ENCODE peak calls at places on chromosomes 6 and 20, in five cellular contexts. A is HCEC 1CT; F is stimulated activated CD8-positive, alpha-beta memory T cell treated with anti-CD3 and anti-CD28 coated beads, Interleukin-7, amount 100 ng/mL, for 24 hours; B is stimulated activated CD4-positive, alpha-beta T cell treated with anti-CD3 and anti-CD28 coated beads, Interleukin-12 subunit alpha, Interleukin-12 subunit beta, amount 100 ng/mL, for 4 hours; P is ACHN. G is an unnamed sample.

GRCh38 chr6:155130161-155130853 is 133.5 kb upstream of the CLDN20 start:
- DNase-seq in A (no peak), F (no peak), B (no peak), P (no peak), G (no peak)

GRCh38 chr6:37456126-37456525 is 23.1 kb downstream of the CMTR1 start:
- DNase-seq in A (peak; percentile 94), F (no peak), B (no peak), P (no peak), G (no peak)

GRCh38 chr6:72616406-72617015 is 5.4 kb upstream of the KCNQ5 start:
- DNase-seq in A (peak; percentile 59), F (no peak), B (no peak), P (peak; percentile 49), G (no peak)

GRCh38 chr6:30322527-30323501 is 3.9 kb upstream of the TRIM39 start:
- DNase-seq in A (peak; percentile 83), F (no peak), B (peak; percentile 14), P (no peak), G (no peak)

GRCh38 chr6:33093857-33094256 is 18.1 kb downstream of the HLA-DPB1 start:
- DNase-seq in A (no peak), F (no peak), B (no peak), P (no peak), G (no peak)

GRCh38 chr6:165847407-165848098 is 184.5 kb upstream of the PDE10A start:
- DNase-seq in A (no peak), F (no peak), B (no peak), P (no peak), G (no peak)

GRCh38 chr20:2946988-2947961 is 74.0 kb downstream of the PTPRA start:
- DNase-seq in A (no peak), F (no peak), B (no peak), P (no peak), G (no peak)

GRCh38 chr6:105619971-105620741 is 217.3 kb upstream of the PREP start:
- DNase-seq in A (no peak), F (no peak), B (no peak), P (no peak), G (no peak)

GRCh38 chr6:105263685-105264298 is 84.0 kb upstream of the POPDC3 start:
- DNase-seq in A (no peak), F (no peak), B (no peak), P (no peak), G (no peak)

GRCh38 chr6:134722996-134723871 is 226.7 kb downstream of the ALDH8A1 start:
- DNase-seq in A (peak; percentile 23), F (no peak), B (no peak), P (peak; percentile 7), G (no peak)

GRCh38 chr6:56692586-56693245 is 50.0 kb upstream of the DST start:
- DNase-seq in A (peak; percentile 76), F (no peak), B (no peak), P (peak; percentile 53), G (no peak)

GRCh38 chr6:106163966-106164877 is 78.1 kb downstream of the PRDM1 start:
- DNase-seq in A (no peak), F (peak; percentile 35), B (peak; percentile 42), P (no peak), G (peak; percentile 14)

GRCh38 chr6:27765028-27765427 is 147.2 kb downstream of the OR2B2 start:
- DNase-seq in A (no peak), F (no peak), B (no peak), P (no peak), G (no peak)

GRCh38 chr6:119273799-119274595 is 75.6 kb downstream of the MAN1A1 start:
- DNase-seq in A (peak; percentile 90), F (no peak), B (no peak), P (no peak), G (no peak)

GRCh38 chr6:4351857-4352669 is 216.7 kb upstream of the ECI2 start:
- DNase-seq in A (peak; percentile 89), F (no peak), B (no peak), P (peak; percentile 90), G (peak; percentile 90)

G was measured in ascending aorta.